ENCODE peak calls at places on chromosomes 6 and 20, in seven cellular contexts. One of them, this sample, is unnamed.

GRCh38 chr20:25624500-25624939 is 706 bp upstream of the NANP start:
- DNase-seq in IMR-90: no peak
- DNase-seq in suprapubic skin: no peak
- DNase-seq in esophagus muscularis mucosa: no peak
- DNase-seq in body of pancreas: no peak
- DNase-seq in lower leg skin: no peak
- DNase-seq in heart left ventricle: no peak
- DNase-seq in this sample: no peak

GRCh38 chr20:20946122-20946759 is 159.9 kb downstream of the LINC00237 start:
- DNase-seq in IMR-90: no peak
- DNase-seq in suprapubic skin: no peak
- DNase-seq in esophagus muscularis mucosa: no peak
- DNase-seq in body of pancreas: no peak
- DNase-seq in lower leg skin: no peak
- DNase-seq in heart left ventricle: no peak
- DNase-seq in this sample: no peak

GRCh38 chr6:159760602-159761057 is 1.2 kb upstream of the ACAT2 start:
- DNase-seq in IMR-90: peak; percentile 64
- DNase-seq in suprapubic skin: no peak
- DNase-seq in esophagus muscularis mucosa: no peak
- DNase-seq in body of pancreas: no peak
- DNase-seq in lower leg skin: no peak
- DNase-seq in heart left ventricle: no peak
- DNase-seq in this sample: no peak

GRCh38 chr6:103570431-103570830 is 1289.3 kb downstream of the HACE1 start:
- DNase-seq in IMR-90: no peak
- DNase-seq in suprapubic skin: no peak
- DNase-seq in esophagus muscularis mucosa: no peak
- DNase-seq in body of pancreas: no peak
- DNase-seq in lower leg skin: no peak
- DNase-seq in heart left ventricle: no peak
- DNase-seq in this sample: no peak

GRCh38 chr6:84052883-84053241 is 19.3 kb downstream of the MRAP2 start:
- DNase-seq in IMR-90: no peak
- DNase-seq in suprapubic skin: no peak
- DNase-seq in esophagus muscularis mucosa: peak; percentile 57
- DNase-seq in body of pancreas: no peak
- DNase-seq in lower leg skin: no peak
- DNase-seq in heart left ventricle: no peak
- DNase-seq in this sample: no peak

GRCh38 chr6:44630125-44631028 is 242.9 kb downstream of the CDC5L start:
- DNase-seq in IMR-90: peak; percentile 51
- DNase-seq in suprapubic skin: no peak
- DNase-seq in esophagus muscularis mucosa: no peak
- DNase-seq in body of pancreas: peak; percentile 24
- DNase-seq in lower leg skin: peak; percentile 85
- DNase-seq in heart left ventricle: peak; percentile 47
- DNase-seq in this sample: peak; percentile 28

GRCh38 chr6:43147691-43148477 is 23.2 kb upstream of the SRF start:
- DNase-seq in IMR-90: no peak
- DNase-seq in suprapubic skin: no peak
- DNase-seq in esophagus muscularis mucosa: no peak
- DNase-seq in body of pancreas: no peak
- DNase-seq in lower leg skin: no peak
- DNase-seq in heart left ventricle: no peak
- DNase-seq in this sample: no peak

GRCh38 chr20:38243617-38244016 is 16.9 kb downstream of the KIAA1755 start:
- DNase-seq in IMR-90: no peak
- DNase-seq in suprapubic skin: no peak
- DNase-seq in esophagus muscularis mucosa: no peak
- DNase-seq in body of pancreas: no peak
- DNase-seq in lower leg skin: no peak
- DNase-seq in heart left ventricle: no peak
- DNase-seq in this sample: no peak

GRCh38 chr6:135759831-135760230 is 91.7 kb upstream of the PDE7B start:
- DNase-seq in IMR-90: peak; percentile 41
- DNase-seq in suprapubic skin: no peak
- DNase-seq in esophagus muscularis mucosa: no peak
- DNase-seq in body of pancreas: no peak
- DNase-seq in lower leg skin: no peak
- DNase-seq in heart left ventricle: no peak
- DNase-seq in this sample: no peak

GRCh38 chr20:63635431-63636141 is 8.7 kb upstream of the GMEB2 start:
- DNase-seq in IMR-90: no peak
- DNase-seq in suprapubic skin: no peak
- DNase-seq in esophagus muscularis mucosa: no peak
- DNase-seq in body of pancreas: no peak
- DNase-seq in lower leg skin: no peak
- DNase-seq in heart left ventricle: peak; percentile 45
- DNase-seq in this sample: peak; percentile 41

GRCh38 chr6:93751969-93752368 is 332.6 kb upstream of the EPHA7 start:
- DNase-seq in IMR-90: no peak
- DNase-seq in suprapubic skin: no peak
- DNase-seq in esophagus muscularis mucosa: no peak
- DNase-seq in body of pancreas: no peak
- DNase-seq in lower leg skin: no peak
- DNase-seq in heart left ventricle: no peak
- DNase-seq in this sample: no peak

GRCh38 chr6:105469951-105470350 is 67.1 kb upstream of the PREP start:
- DNase-seq in IMR-90: no peak
- DNase-seq in suprapubic skin: no peak
- DNase-seq in esophagus muscularis mucosa: no peak
- DNase-seq in body of pancreas: no peak
- DNase-seq in lower leg skin: no peak
- DNase-seq in heart left ventricle: no peak
- DNase-seq in this sample: no peak

GRCh38 chr20:46680684-46681031 is 8.6 kb downstream of the TP53RK start:
- DNase-seq in IMR-90: no peak
- DNase-seq in suprapubic skin: no peak
- DNase-seq in esophagus muscularis mucosa: no peak
- DNase-seq in body of pancreas: no peak
- DNase-seq in lower leg skin: peak; percentile 67
- DNase-seq in heart left ventricle: no peak
- DNase-seq in this sample: no peak

GRCh38 chr6:16781348-16782169 is 20.3 kb upstream of the ATXN1 start:
- DNase-seq in IMR-90: no peak
- DNase-seq in suprapubic skin: no peak
- DNase-seq in esophagus muscularis mucosa: no peak
- DNase-seq in body of pancreas: peak; percentile 11
- DNase-seq in lower leg skin: no peak
- DNase-seq in heart left ventricle: peak; percentile 31
- DNase-seq in this sample: no peak

GRCh38 chr20:39849664-39850063 is 839.4 kb downstream of the MAFB start:
- DNase-seq in IMR-90: peak; percentile 94
- DNase-seq in suprapubic skin: peak; percentile 88
- DNase-seq in esophagus muscularis mucosa: no peak
- DNase-seq in body of pancreas: peak; percentile 61
- DNase-seq in lower leg skin: peak; percentile 92
- DNase-seq in heart left ventricle: peak; percentile 94
- DNase-seq in this sample: peak; percentile 28

GRCh38 chr6:169529931-169530761 is 171.7 kb downstream of the WDR27 start:
- DNase-seq in IMR-90: peak; percentile 80
- DNase-seq in suprapubic skin: no peak
- DNase-seq in esophagus muscularis mucosa: no peak
- DNase-seq in body of pancreas: peak; percentile 56
- DNase-seq in lower leg skin: no peak
- DNase-seq in heart left ventricle: no peak
- DNase-seq in this sample: no peak

GRCh38 chr6:125363360-125364121 is 61.8 kb upstream of the HDDC2 start:
- DNase-seq in IMR-90: peak; percentile 17
- DNase-seq in suprapubic skin: peak; percentile 82
- DNase-seq in esophagus muscularis mucosa: no peak
- DNase-seq in body of pancreas: peak; percentile 33
- DNase-seq in lower leg skin: no peak
- DNase-seq in heart left ventricle: peak; percentile 88
- DNase-seq in this sample: peak; percentile 27

GRCh38 chr6:158406736-158407135 is 94.5 kb downstream of the TULP4 start:
- DNase-seq in IMR-90: no peak
- DNase-seq in suprapubic skin: no peak
- DNase-seq in esophagus muscularis mucosa: no peak
- DNase-seq in body of pancreas: no peak
- DNase-seq in lower leg skin: no peak
- DNase-seq in heart left ventricle: no peak
- DNase-seq in this sample: no peak

GRCh38 chr20:22352019-22352418 is 232.4 kb downstream of the FOXA2 start:
- DNase-seq in IMR-90: no peak
- DNase-seq in suprapubic skin: no peak
- DNase-seq in esophagus muscularis mucosa: peak; percentile 45
- DNase-seq in body of pancreas: no peak
- DNase-seq in lower leg skin: no peak
- DNase-seq in heart left ventricle: no peak
- DNase-seq in this sample: no peak

GRCh38 chr6:37314803-37315515 is 38.8 kb upstream of the RNF8 start:
- DNase-seq in IMR-90: peak; percentile 66
- DNase-seq in suprapubic skin: no peak
- DNase-seq in esophagus muscularis mucosa: no peak
- DNase-seq in body of pancreas: peak; percentile 50
- DNase-seq in lower leg skin: no peak
- DNase-seq in heart left ventricle: peak; percentile 51
- DNase-seq in this sample: peak; percentile 41

GRCh38 chr6:114952229-114952628 is 609.4 kb upstream of the HS3ST5 start:
- DNase-seq in IMR-90: no peak
- DNase-seq in suprapubic skin: no peak
- DNase-seq in esophagus muscularis mucosa: no peak
- DNase-seq in body of pancreas: no peak
- DNase-seq in lower leg skin: no peak
- DNase-seq in heart left ventricle: no peak
- DNase-seq in this sample: no peak

GRCh38 chr20:17832236-17832635 is 132.5 kb downstream of the BANF2 start:
- DNase-seq in IMR-90: peak; percentile 34
- DNase-seq in suprapubic skin: no peak
- DNase-seq in esophagus muscularis mucosa: no peak
- DNase-seq in body of pancreas: no peak
- DNase-seq in lower leg skin: no peak
- DNase-seq in heart left ventricle: no peak
- DNase-seq in this sample: no peak

GRCh38 chr6:18585032-18585573 is 198.0 kb downstream of the RNF144B start:
- DNase-seq in IMR-90: peak; percentile 65
- DNase-seq in suprapubic skin: no peak
- DNase-seq in esophagus muscularis mucosa: no peak
- DNase-seq in body of pancreas: no peak
- DNase-seq in lower leg skin: no peak
- DNase-seq in heart left ventricle: peak; percentile 33
- DNase-seq in this sample: no peak

GRCh38 chr20:41006126-41006935 is 22.3 kb upstream of the TOP1 start:
- DNase-seq in IMR-90: no peak
- DNase-seq in suprapubic skin: peak; percentile 67
- DNase-seq in esophagus muscularis mucosa: no peak
- DNase-seq in body of pancreas: no peak
- DNase-seq in lower leg skin: peak; percentile 83
- DNase-seq in heart left ventricle: no peak
- DNase-seq in this sample: no peak

GRCh38 chr20:41003143-41003932 is 25.3 kb upstream of the TOP1 start:
- DNase-seq in IMR-90: peak; percentile 99
- DNase-seq in suprapubic skin: peak; percentile 90
- DNase-seq in esophagus muscularis mucosa: no peak
- DNase-seq in body of pancreas: peak; percentile 88
- DNase-seq in lower leg skin: peak; percentile 93
- DNase-seq in heart left ventricle: peak; percentile 59
- DNase-seq in this sample: peak; percentile 74

GRCh38 chr20:41004561-41005360 is 23.9 kb upstream of the TOP1 start:
- DNase-seq in IMR-90: peak; percentile 44
- DNase-seq in suprapubic skin: no peak
- DNase-seq in esophagus muscularis mucosa: no peak
- DNase-seq in body of pancreas: no peak
- DNase-seq in lower leg skin: peak; percentile 70
- DNase-seq in heart left ventricle: peak; percentile 36
- DNase-seq in this sample: peak; percentile 39

GRCh38 chr20:41006936-41007871 is 21.4 kb upstream of the TOP1 start:
- DNase-seq in IMR-90: no peak
- DNase-seq in suprapubic skin: peak; percentile 55
- DNase-seq in esophagus muscularis mucosa: no peak
- DNase-seq in body of pancreas: no peak
- DNase-seq in lower leg skin: peak; percentile 77
- DNase-seq in heart left ventricle: no peak
- DNase-seq in this sample: no peak

GRCh38 chr20:41005361-41005729 is 23.3 kb upstream of the TOP1 start:
- DNase-seq in IMR-90: peak; percentile 98
- DNase-seq in suprapubic skin: peak; percentile 91
- DNase-seq in esophagus muscularis mucosa: peak; percentile 97
- DNase-seq in body of pancreas: peak; percentile 92
- DNase-seq in lower leg skin: peak; percentile 98
- DNase-seq in heart left ventricle: peak; percentile 89
- DNase-seq in this sample: peak; percentile 94
- TF ChIP-seq POLR2A in IMR-90: no peak
- TF ChIP-seq POLR2A in suprapubic skin: no peak
- TF ChIP-seq POLR2A in esophagus muscularis mucosa: no peak
- TF ChIP-seq POLR2A in body of pancreas: no peak
- TF ChIP-seq POLR2A in lower leg skin: no peak
- TF ChIP-seq POLR2A in heart left ventricle: no peak
- TF ChIP-seq POLR2A in this sample: no peak

GRCh38 chr20:1118336-1119127 is at the start of gene PSMF1:
- DNase-seq in IMR-90: peak; percentile 86
- DNase-seq in suprapubic skin: peak; percentile 98
- DNase-seq in esophagus muscularis mucosa: peak; percentile 98
- DNase-seq in body of pancreas: peak; percentile 96
- DNase-seq in lower leg skin: peak; percentile 99
- DNase-seq in heart left ventricle: peak; percentile 96
- DNase-seq in this sample: peak; percentile 98
- TF ChIP-seq CTCF in IMR-90: no peak
- TF ChIP-seq CTCF in suprapubic skin: peak; percentile 24
- TF ChIP-seq CTCF in esophagus muscularis mucosa: peak; percentile 36
- TF ChIP-seq CTCF in body of pancreas: peak; percentile 29
- TF ChIP-seq CTCF in lower leg skin: no peak
- TF ChIP-seq CTCF in heart left ventricle: peak; percentile 19
- TF ChIP-seq CTCF in this sample: no peak

GRCh38 chr20:50305636-50306477 is 115.2 kb downstream of the CEBPB start:
- DNase-seq in IMR-90: no peak
- DNase-seq in suprapubic skin: no peak
- DNase-seq in esophagus muscularis mucosa: no peak
- DNase-seq in body of pancreas: peak; percentile 48
- DNase-seq in lower leg skin: peak; percentile 94
- DNase-seq in heart left ventricle: no peak
- DNase-seq in this sample: no peak
- TF ChIP-seq POLR2A in IMR-90: peak; percentile 69
- TF ChIP-seq POLR2A in suprapubic skin: no peak
- TF ChIP-seq POLR2A in esophagus muscularis mucosa: no peak
- TF ChIP-seq POLR2A in body of pancreas: no peak
- TF ChIP-seq POLR2A in lower leg skin: no peak
- TF ChIP-seq POLR2A in heart left ventricle: no peak
- TF ChIP-seq POLR2A in this sample: no peak

DNA sequence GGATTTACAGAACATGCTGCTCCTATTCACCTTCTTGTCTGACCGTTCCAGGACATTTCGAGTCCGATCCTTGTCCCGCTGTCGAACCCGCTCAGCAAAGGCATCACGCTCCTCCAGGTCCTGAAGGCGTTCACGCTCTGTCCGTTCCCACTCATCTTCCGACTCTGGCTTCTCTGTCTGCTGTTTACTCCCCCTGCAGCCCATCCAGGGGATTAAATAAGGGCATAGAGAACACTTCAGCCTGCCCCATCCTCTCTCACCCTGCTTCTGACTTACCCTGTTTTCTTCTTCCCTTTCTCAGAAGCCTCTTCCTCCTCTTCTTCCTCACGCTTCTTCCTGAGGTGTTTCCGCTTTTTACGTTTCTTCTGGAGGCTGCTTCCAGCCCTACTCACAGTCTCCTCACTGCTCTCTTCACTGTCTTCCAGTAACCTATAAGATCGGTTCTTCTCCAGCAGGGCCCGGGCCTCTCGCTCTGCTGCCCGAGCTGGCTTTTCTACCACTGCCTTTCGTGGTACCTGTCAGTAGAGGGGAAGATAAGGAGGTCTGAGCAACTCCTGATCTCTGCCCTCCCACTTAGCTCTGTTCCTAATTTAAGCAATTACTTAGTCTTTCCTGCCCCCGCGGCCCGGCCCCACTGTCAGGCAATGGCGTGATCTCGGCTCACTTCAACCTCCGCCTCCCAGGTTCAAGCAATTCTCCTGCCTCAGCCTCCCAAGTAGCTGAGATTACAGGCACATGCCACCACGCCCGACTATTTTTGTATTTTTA is 1.9 kb downstream of the DHX16 start:
- DNase-seq in IMR-90: no peak
- DNase-seq in suprapubic skin: no peak
- DNase-seq in esophagus muscularis mucosa: no peak
- DNase-seq in body of pancreas: no peak
- DNase-seq in lower leg skin: no peak
- DNase-seq in heart left ventricle: no peak
- DNase-seq in this sample: no peak
- TF ChIP-seq CTCF in IMR-90: peak; percentile 17
- TF ChIP-seq CTCF in suprapubic skin: no peak
- TF ChIP-seq CTCF in esophagus muscularis mucosa: no peak
- TF ChIP-seq CTCF in body of pancreas: no peak
- TF ChIP-seq CTCF in lower leg skin: no peak
- TF ChIP-seq CTCF in heart left ventricle: no peak
- TF ChIP-seq CTCF in this sample: no peak